ENCODE peak calls at places on chromosomes 12 and 14, in five cellular contexts. N, E, F, W and D are unnamed samples.
A peak's percentile ranks its signal among the peaks of the same experiment; 100 is the strongest.

GRCh38 chr12:29157486-29157946 is 8.4 kb downstream of the FAR2 start:
- DNase-seq in F (no peak), E (no peak), N (no peak), W (no peak), D (no peak)

GRCh38 chr12:132766380-132767085 is 4.9 kb upstream of the ANKLE2 start:
- DNase-seq in F (peak; percentile 36), W (no peak), N (no peak), E (peak; percentile 79), D (no peak)

GRCh38 chr12:64187370-64187769 is 34.7 kb downstream of the KICS2 start:
- DNase-seq in N (no peak), W (no peak), E (no peak), F (no peak), D (no peak)

GRCh38 chr12:31018106-31018890 is 55.4 kb upstream of the DDX11 start:
- DNase-seq in F (no peak), E (no peak), W (no peak), N (peak; percentile 29), D (no peak)

GRCh38 chr14:24432259-24433131 is 2.7 kb downstream of the KHNYN start:
- DNase-seq in E (no peak), N (peak; percentile 78), W (no peak), F (no peak), D (peak; percentile 51)

GRCh38 chr12:67193705-67194104 is 75.5 kb upstream of the CAND1 start:
- DNase-seq in E (no peak), F (no peak), W (no peak), N (no peak), D (no peak)

GRCh38 chr14:80584638-80585505 is 356.7 kb downstream of the CEP128 start:
- DNase-seq in F (no peak), W (no peak), N (no peak), E (no peak), D (no peak)

GRCh38 chr12:32115404-32116104 is 8.9 kb downstream of the BICD1 start:
- DNase-seq in E (peak; percentile 85), F (peak; percentile 63), W (no peak), N (peak; percentile 90), D (peak; percentile 81)

GRCh38 chr12:49340095-49340870 is 3.3 kb upstream of the C1QL4 start:
- DNase-seq in F (no peak), N (peak; percentile 16), E (no peak), W (no peak), D (no peak)

GRCh38 chr12:55965941-55966407 is at the start of gene PMEL:
- DNase-seq in F (no peak), N (no peak), W (no peak), E (no peak), D (no peak)

GRCh38 chr12:31246470-31246850 is 79.5 kb downstream of the SINHCAF start:
- DNase-seq in W (no peak), N (no peak), F (no peak), E (no peak), D (no peak)

GRCh38 chr12:6097384-6097783 is 27.1 kb downstream of the VWF start:
- DNase-seq in E (no peak), F (no peak), W (no peak), N (peak; percentile 3), D (no peak)

DNA sequence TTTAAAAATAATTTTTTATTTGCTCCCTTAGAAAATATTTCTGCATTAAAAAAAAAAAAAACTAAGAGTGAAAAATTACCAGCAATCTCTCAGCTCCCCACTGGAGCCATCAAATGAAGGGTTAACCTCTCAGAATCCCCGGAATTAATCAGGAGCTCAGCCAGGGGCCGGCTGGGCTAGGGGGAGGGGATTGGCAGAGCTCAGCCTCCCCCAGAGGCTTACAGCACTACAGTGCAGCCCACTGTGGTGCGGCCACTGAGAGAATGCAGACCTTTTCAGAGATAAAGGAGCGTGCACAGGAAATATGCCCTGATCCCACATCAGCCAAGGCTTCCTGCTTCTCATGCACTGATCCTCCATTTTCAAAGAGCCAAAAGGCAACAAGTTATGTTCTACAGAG is 185.6 kb downstream of the EGLN3 start:
- DNase-seq in N (no peak), W (no peak), E (peak; percentile 23), F (no peak), D (peak; percentile 53)
- H3K27ac ChIP-seq in N (no peak overlapping the region), W (no peak overlapping the region), E (no peak overlapping the region), F (no peak overlapping the region), D (no peak overlapping the region)

GRCh38 chr12:109098142-109098652 is 800 bp downstream of the UNG start:
- DNase-seq in W (no peak), E (peak; percentile 78), N (no peak), F (peak; percentile 73), D (peak; percentile 77)
- TF ChIP-seq POLR2A in W (peak; percentile 61), E (no peak), N (no peak), F (peak; percentile 72), D (peak; percentile 31)

DNA sequence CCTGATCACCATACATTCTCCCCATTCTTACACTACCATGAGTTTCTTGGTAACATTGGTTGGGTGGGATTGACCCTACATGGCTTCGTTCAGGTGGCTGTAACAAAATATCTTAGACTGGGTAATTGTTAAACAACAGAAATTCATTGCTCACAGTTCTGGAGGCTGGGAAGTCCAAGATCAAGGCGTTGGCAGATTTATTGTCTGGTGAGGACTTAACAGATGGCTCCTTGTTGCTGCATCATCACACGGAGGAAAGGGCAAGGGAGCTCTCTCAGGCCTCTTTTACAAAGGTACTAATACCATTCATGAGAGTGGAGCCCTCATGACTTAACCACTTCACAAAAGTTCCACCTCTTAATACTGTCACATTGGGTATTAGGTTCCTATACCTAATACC is 116.7 kb upstream of the EGLN3 start:
- DNase-seq in W (no peak), F (no peak), E (no peak), N (no peak), D (no peak)
- H3K27ac ChIP-seq in W (no peak overlapping the region), F (no peak overlapping the region), E (no peak overlapping the region), N (no peak overlapping the region), D (no peak overlapping the region)

GRCh38 chr14:19906665-19907064 is 13.7 kb upstream of the OR4K5 start:
- DNase-seq in N (no peak), F (no peak), E (no peak), W (no peak), D (no peak)
- TF ChIP-seq POLR2A in N (no peak), F (no peak), E (no peak), W (no peak), D (no peak)

GRCh38 chr14:21317433-21317832 is 37.5 kb downstream of the RPGRIP1 start:
- DNase-seq in F (no peak), E (no peak), N (no peak), W (no peak), D (no peak)

DNA sequence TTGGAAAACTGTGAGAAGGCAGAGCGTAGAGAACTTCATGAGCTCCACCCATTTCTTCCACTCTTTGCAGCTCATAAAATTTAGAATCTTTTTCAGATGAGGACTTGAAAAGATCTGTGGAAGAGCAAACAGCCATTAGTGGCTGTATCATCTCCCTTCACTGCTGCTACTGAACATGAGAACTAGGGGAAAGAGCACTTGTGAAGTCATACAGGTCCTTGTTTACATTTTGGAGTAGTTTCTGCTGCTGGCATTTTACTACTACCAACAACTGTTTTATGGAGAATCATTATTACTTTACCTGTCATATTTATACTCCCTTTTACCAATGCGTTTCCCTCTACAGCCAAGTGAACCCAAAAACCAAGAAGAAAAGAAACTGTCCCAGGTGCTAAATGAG is 41.0 kb downstream of the RPGRIP1 start:
- DNase-seq in E (no peak), N (no peak), F (no peak), W (no peak), D (no peak)
- H3K27ac ChIP-seq in E (no peak overlapping the region), N (no peak overlapping the region), F (no peak overlapping the region), W (no peak overlapping the region), D (no peak overlapping the region)